ENCODE peak calls at places on chromosomes 5 and 9, in seven cellular contexts. Z is mammary epithelial cell, L is A549, D is cardiac fibroblast, J is pancreas, E is adipocyte, G is lower leg skin. P is an unnamed sample.

GRCh38 chr9:128593039-128593438 is 40.7 kb downstream of the SPTAN1 start:
- DNase-seq in D (no peak), E (no peak), Z (no peak), L (no peak), G (no peak), J (no peak), P (no peak)

GRCh38 chr5:117249086-117249815 is 674.6 kb upstream of the SEMA6A start:
- DNase-seq in E (no peak), L (no peak), D (no peak), Z (no peak), J (no peak), G (no peak), P (no peak)

GRCh38 chr5:139664727-139665351 is 16.7 kb downstream of the CXXC5 start:
- DNase-seq in J (peak; percentile 79), E (no peak), Z (no peak), L (no peak), D (no peak), G (no peak), P (no peak)

GRCh38 chr5:147690595-147690994 is 91.9 kb downstream of the JAKMIP2 start:
- DNase-seq in Z (peak; percentile 50), D (no peak), E (no peak), L (peak; percentile 13), J (no peak), G (no peak), P (no peak)

GRCh38 chr5:108437425-108437824 is 55.5 kb upstream of the FBXL17 start:
- DNase-seq in D (no peak), L (no peak), E (no peak), J (no peak), Z (no peak), G (no peak), P (no peak)

GRCh38 chr5:115459844-115460243 is 84.7 kb downstream of the FEM1C start:
- DNase-seq in Z (peak; percentile 52), L (no peak), G (no peak), J (no peak), D (peak; percentile 72), E (peak; percentile 44), P (no peak)

GRCh38 chr5:157732784-157733262 is 1.6 kb downstream of the THG1L start:
- DNase-seq in G (no peak), Z (no peak), D (no peak), J (no peak), E (no peak), L (no peak), P (no peak)

GRCh38 chr9:105890046-105890822 is 195.9 kb downstream of the TMEM38B start:
- DNase-seq in J (no peak), L (no peak), D (no peak), G (no peak), E (no peak), Z (no peak), P (no peak)

GRCh38 chr9:87783180-87783579 is 57.3 kb downstream of the CTSL start:
- DNase-seq in L (no peak), G (no peak), J (no peak), E (no peak), D (no peak), Z (no peak), P (no peak)

GRCh38 chr9:98356953-98357352 is 101.5 kb upstream of the TBC1D2 start:
- DNase-seq in G (no peak), L (no peak), D (peak; percentile 89), Z (no peak), J (no peak), E (no peak), P (no peak)

GRCh38 chr5:150349681-150350275 is 7.7 kb upstream of the TCOF1 start:
- DNase-seq in D (no peak), E (no peak), Z (no peak), L (no peak), G (no peak), J (no peak), P (no peak)

GRCh38 chr9:131500939-131501541 is 1.7 kb upstream of the POMT1 start:
- DNase-seq in J (no peak), D (peak; percentile 49), G (no peak), L (no peak), E (peak; percentile 36), Z (peak; percentile 90), P (peak; percentile 61)

GRCh38 chr9:106872641-106873040 is 9.7 kb downstream of the ZNF462 start:
- DNase-seq in E (no peak), L (no peak), G (no peak), Z (no peak), D (peak; percentile 72), J (no peak), P (no peak)

GRCh38 chr5:173331956-173332479 is 3.8 kb upstream of the STC2 start:
- DNase-seq in E (peak; percentile 85), J (peak; percentile 95), G (peak; percentile 84), L (peak; percentile 87), D (peak; percentile 92), Z (peak; percentile 65), P (peak; percentile 56)

GRCh38 chr5:5532306-5533076 is 110.0 kb downstream of the ICE1 start:
- DNase-seq in Z (no peak), G (no peak), J (no peak), L (no peak), E (no peak), D (no peak), P (no peak)

GRCh38 chr9:133433351-133433843 is 11.2 kb downstream of the ADAMTS13 start:
- DNase-seq in E (no peak), J (no peak), G (no peak), D (no peak), L (no peak), Z (no peak), P (no peak)

GRCh38 chr5:78927657-78928282 is 57.3 kb downstream of the ARSB start:
- DNase-seq in Z (peak; percentile 13), E (peak; percentile 21), L (peak; percentile 36), J (no peak), G (no peak), D (peak; percentile 59), P (no peak)

GRCh38 chr9:82924243-82924605 is 138.7 kb downstream of the RASEF start:
- DNase-seq in J (no peak), G (no peak), Z (no peak), E (no peak), L (no peak), D (no peak), P (no peak)

GRCh38 chr5:1844708-1845436 is 37.9 kb downstream of the IRX4 start:
- DNase-seq in D (no peak), E (no peak), G (no peak), L (no peak), Z (no peak), J (no peak), P (no peak)

GRCh38 chr5:127979475-127979874 is 104.1 kb upstream of the SLC12A2 start:
- DNase-seq in E (no peak), L (no peak), G (no peak), D (no peak), J (no peak), Z (no peak), P (no peak)

GRCh38 chr5:127976525-127976924 is 107.0 kb upstream of the SLC12A2 start:
- DNase-seq in L (no peak), Z (no peak), J (no peak), E (no peak), G (no peak), D (no peak), P (no peak)

GRCh38 chr5:127980843-127981242 is 102.7 kb upstream of the SLC12A2 start:
- DNase-seq in E (no peak), J (no peak), D (no peak), G (no peak), Z (no peak), L (no peak), P (no peak)

GRCh38 chr5:127976991-127977717 is 106.4 kb upstream of the SLC12A2 start:
- DNase-seq in J (no peak), G (no peak), Z (no peak), L (no peak), E (no peak), D (no peak), P (no peak)

GRCh38 chr5:127978738-127979300 is 104.7 kb upstream of the SLC12A2 start:
- DNase-seq in L (no peak), G (no peak), D (no peak), J (no peak), E (no peak), Z (no peak), P (no peak)
- H3K4me3 ChIP-seq in L (no peak overlapping the region), G (no peak overlapping the region), D (no peak overlapping the region), J (no peak overlapping the region), E (no peak overlapping the region), Z (no peak overlapping the region), P (no peak overlapping the region)

GRCh38 chr9:124008855-124009834 is 2.4 kb upstream of the LHX2 start:
- DNase-seq in G (no peak), Z (no peak), L (no peak), E (no peak), D (no peak), J (no peak), P (no peak)
- H3K4me3 ChIP-seq in G (no peak overlapping the region), Z (no peak overlapping the region), L (peak overlapping the region; percentile 51), E (no peak overlapping the region), D (no peak overlapping the region), J (no peak overlapping the region), P (no peak overlapping the region)

GRCh38 chr9:34380511-34381315 is 4.0 kb upstream of the MYORG start:
- DNase-seq in G (peak; percentile 53), E (peak; percentile 74), J (peak; percentile 84), L (peak; percentile 66), D (peak; percentile 69), Z (peak; percentile 44), P (peak; percentile 34)

GRCh38 chr9:34380034-34380510 is 3.4 kb upstream of the MYORG start:
- DNase-seq in D (no peak), J (peak; percentile 50), E (no peak), G (no peak), L (no peak), Z (no peak), P (no peak)

GRCh38 chr9:34381323-34381722 is 4.6 kb upstream of the MYORG start:
- DNase-seq in D (no peak), L (no peak), J (peak; percentile 46), E (no peak), G (no peak), Z (no peak), P (no peak)

GRCh38 chr9:34378376-34379060 is 1.8 kb upstream of the MYORG start:
- DNase-seq in J (no peak), L (no peak), D (no peak), Z (no peak), G (no peak), E (no peak), P (no peak)

GRCh38 chr9:34379334-34380033 is 2.8 kb upstream of the MYORG start:
- DNase-seq in D (peak; percentile 88), E (peak; percentile 90), G (peak; percentile 86), Z (peak; percentile 80), L (peak; percentile 89), J (peak; percentile 89), P (peak; percentile 36)
- H3K4me3 ChIP-seq in D (peak overlapping the region; percentile 47), E (peak overlapping the region; percentile 51), G (no peak overlapping the region), Z (no peak overlapping the region), L (peak overlapping the region; percentile 39), J (peak overlapping the region; percentile 29), P (peak overlapping the region; percentile 37)

DNA sequence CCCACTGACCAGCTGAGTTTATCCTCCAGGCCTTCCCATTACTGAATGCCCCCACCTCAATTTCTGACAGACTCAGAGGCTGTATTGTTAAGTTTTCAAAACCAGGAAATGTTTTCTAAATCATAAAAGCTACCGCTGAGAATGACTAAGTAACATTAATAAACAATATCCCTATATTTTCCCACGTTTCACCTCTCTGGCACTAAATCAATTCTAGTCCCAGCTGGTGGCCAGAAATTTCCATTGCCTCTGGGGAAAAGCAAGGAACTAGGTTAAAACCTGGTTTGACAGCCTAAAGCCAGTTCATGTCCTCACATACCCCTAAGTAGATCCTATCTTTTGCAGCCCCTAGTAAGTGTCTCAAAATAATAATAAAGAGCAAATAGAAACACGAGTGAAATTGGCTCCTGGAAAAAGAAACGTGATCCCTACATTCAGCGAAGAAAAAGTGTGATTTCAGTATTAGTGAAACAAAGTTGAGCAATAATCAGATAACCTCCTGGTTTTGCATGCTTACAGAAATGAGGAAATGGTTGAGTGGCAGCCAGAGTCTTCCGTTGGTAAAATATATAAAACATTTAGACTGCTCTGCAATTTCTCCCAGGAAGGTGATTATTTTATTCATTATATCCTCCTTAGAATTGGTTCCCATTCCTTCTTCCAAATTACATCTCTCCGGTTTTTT is 110.9 kb downstream of the ESM1 start:
- DNase-seq in E (peak; percentile 72), G (no peak), J (no peak), Z (peak; percentile 21), D (peak; percentile 30), L (no peak), P (no peak)
- H3K4me3 ChIP-seq in E (peak overlapping the region; percentile 63), G (no peak overlapping the region), J (no peak overlapping the region), Z (no peak overlapping the region), D (no peak overlapping the region), L (no peak overlapping the region), P (no peak overlapping the region)